ENCODE peak calls at places on chromosomes 11 and 22, in nine cellular contexts. U is HepG2, M is endothelial cell of umbilical vein, E is H1, K is HCT116, F is WTC11, B is A549, W is SK-N-SH, V is K562. Y is an unnamed sample.

GRCh38 chr11:2166091-2166851 is 5.3 kb upstream of the INS start:
- DNase-seq in B (peak; percentile 42), F (peak; percentile 75), E (peak; percentile 90), K (no peak), U (no peak), V (peak; percentile 35), M (no peak), W (no peak), Y (peak; percentile 37)

GRCh38 chr11:70019576-70020011 is 58.5 kb upstream of the ANO1 start:
- DNase-seq in M (no peak), V (no peak), U (no peak), E (no peak), W (no peak), K (no peak), F (no peak), B (no peak), Y (no peak)

GRCh38 chr22:31288496-31289235 is 3.6 kb downstream of the PIK3IP1 start:
- DNase-seq in F (no peak), B (no peak), V (no peak), K (no peak), W (no peak), E (no peak), U (no peak), M (no peak), Y (peak; percentile 45)

GRCh38 chr11:133893381-133893780 is 48.1 kb upstream of the SPATA19 start:
- DNase-seq in U (no peak), M (no peak), V (no peak), F (no peak), K (no peak), B (no peak), W (peak; percentile 1), E (peak; percentile 37), Y (no peak)

GRCh38 chr11:83019888-83020579 is 51.7 kb downstream of the RAB30 start:
- DNase-seq in F (no peak), E (no peak), V (no peak), M (no peak), W (no peak), B (no peak), K (no peak), U (no peak), Y (no peak)

GRCh38 chr11:44427432-44427831 is 117.5 kb upstream of the ALX4 start:
- DNase-seq in U (no peak), V (peak; percentile 69), W (no peak), M (no peak), E (peak; percentile 88), B (peak; percentile 8), K (no peak), F (peak; percentile 83), Y (peak; percentile 52)

GRCh38 chr11:45209904-45210699 is 63.7 kb downstream of the PRDM11 start:
- DNase-seq in M (peak; percentile 76), W (peak; percentile 46), U (no peak), B (no peak), K (no peak), F (peak; percentile 72), E (peak; percentile 70), V (no peak), Y (peak; percentile 45)

GRCh38 chr11:134613646-134614045 is 201.6 kb upstream of the B3GAT1 start:
- DNase-seq in E (peak; percentile 11), W (no peak), F (no peak), M (no peak), B (no peak), K (no peak), U (no peak), V (no peak), Y (no peak)

GRCh38 chr22:36277482-36278291 is 24.8 kb downstream of the APOL1 start:
- DNase-seq in B (peak; percentile 62), W (peak; percentile 84), U (peak; percentile 61), K (peak; percentile 40), E (peak; percentile 77), M (peak; percentile 59), F (peak; percentile 74), V (peak; percentile 73), Y (peak; percentile 74)

GRCh38 chr22:36279219-36279666 is 26.3 kb downstream of the APOL1 start:
- DNase-seq in E (no peak), F (no peak), K (no peak), M (no peak), W (no peak), V (no peak), B (no peak), U (peak; percentile 88), Y (peak; percentile 66)

GRCh38 chr22:36280379-36280778 is 27.4 kb downstream of the APOL1 start:
- DNase-seq in M (no peak), B (no peak), V (no peak), K (no peak), E (no peak), U (no peak), W (no peak), F (no peak), Y (no peak)

GRCh38 chr22:36274547-36274946 is 21.6 kb downstream of the APOL1 start:
- DNase-seq in F (no peak), B (no peak), E (no peak), W (no peak), U (no peak), M (no peak), K (no peak), V (no peak), Y (no peak)
- TF ChIP-seq MAX in F (no peak), B (no peak), E (no peak), W (no peak), U (no peak), M (no peak), K (no peak), V (no peak), Y (no peak)

GRCh38 chr22:27295071-27295470 is 506.5 kb downstream of the MN1 start:
- DNase-seq in E (no peak), W (no peak), F (no peak), K (no peak), M (no peak), U (no peak), B (no peak), V (no peak), Y (no peak)

GRCh38 chr22:27297125-27297524 is 504.4 kb downstream of the MN1 start:
- DNase-seq in K (no peak), B (no peak), M (no peak), V (no peak), E (no peak), W (no peak), F (no peak), U (no peak), Y (no peak)

GRCh38 chr22:27292542-27293298 is 508.8 kb downstream of the MN1 start:
- DNase-seq in U (no peak), E (no peak), F (no peak), M (no peak), K (no peak), B (no peak), W (no peak), V (no peak), Y (no peak)

GRCh38 chr22:27296091-27296675 is 505.4 kb downstream of the MN1 start:
- DNase-seq in E (no peak), F (no peak), W (peak; percentile 55), M (no peak), V (no peak), U (no peak), K (no peak), B (no peak), Y (no peak)

DNA sequence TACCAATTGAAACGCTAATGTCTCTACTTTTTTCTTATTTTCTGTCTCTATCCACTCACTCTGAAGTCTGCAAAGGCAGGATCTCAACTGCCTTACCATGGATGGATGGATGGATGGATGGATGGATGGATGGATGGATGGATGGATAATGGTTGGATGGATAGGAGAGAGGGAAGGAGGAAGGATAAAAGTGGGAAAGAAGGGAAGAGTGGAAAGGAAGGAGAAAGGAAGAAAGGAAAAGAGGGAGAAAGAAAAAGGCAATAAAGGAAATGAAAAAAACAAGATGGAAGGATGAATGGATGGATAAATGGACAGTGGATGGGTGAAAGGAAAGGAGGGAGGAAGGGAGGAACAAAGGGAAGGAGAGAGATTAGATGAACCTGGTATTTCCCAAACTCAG is 506.0 kb downstream of the MN1 start:
- DNase-seq in F (no peak), E (no peak), M (no peak), K (no peak), U (no peak), W (no peak), V (no peak), B (no peak), Y (no peak)
- TF ChIP-seq CTCF in F (no peak), E (no peak), M (no peak), K (no peak), U (no peak), W (no peak), V (no peak), B (no peak), Y (no peak)

GRCh38 chr11:64900774-64901173 is 16.2 kb downstream of the ATG2A start:
- DNase-seq in K (no peak), B (no peak), E (no peak), V (no peak), U (no peak), F (no peak), M (no peak), W (no peak), Y (no peak)

GRCh38 chr11:64898541-64898940 is 18.5 kb downstream of the ATG2A start:
- DNase-seq in F (no peak), B (no peak), K (no peak), W (no peak), U (no peak), M (no peak), E (no peak), V (no peak), Y (no peak)

GRCh38 chr11:64898076-64898445 is 18.9 kb downstream of the ATG2A start:
- DNase-seq in V (no peak), B (no peak), K (no peak), M (no peak), E (no peak), F (no peak), U (no peak), W (no peak), Y (no peak)

GRCh38 chr11:64902102-64902900 is 14.7 kb downstream of the ATG2A start:
- DNase-seq in F (no peak), U (no peak), E (no peak), B (no peak), K (no peak), V (no peak), W (no peak), M (no peak), Y (no peak)

DNA sequence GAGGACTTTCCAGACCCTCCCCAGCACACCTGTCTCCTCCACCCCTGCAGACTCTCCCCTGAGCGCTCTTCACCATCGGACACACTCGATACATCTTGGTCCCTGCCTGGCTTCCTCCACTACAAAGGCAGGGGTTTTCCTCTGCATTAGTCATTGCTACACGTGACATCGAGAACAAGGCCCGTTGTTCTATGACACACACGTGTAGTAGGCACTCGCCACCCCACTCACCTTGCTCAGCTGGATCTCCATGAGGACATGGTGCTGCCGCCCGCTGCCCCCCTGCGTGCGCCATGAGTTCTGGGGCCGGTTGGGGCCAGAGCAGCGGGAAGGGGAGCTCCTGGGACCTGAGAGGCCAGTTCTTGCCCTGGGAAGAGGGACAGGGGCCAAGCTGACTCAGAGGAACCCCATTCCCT is 16.7 kb downstream of the ATG2A start:
- DNase-seq in W (no peak), V (no peak), E (no peak), M (no peak), K (no peak), B (peak; percentile 46), F (no peak), U (no peak), Y (no peak)
- TF ChIP-seq MAX in W (no peak), V (no peak), E (no peak), M (no peak), K (no peak), B (no peak), F (no peak), U (no peak), Y (no peak)

DNA sequence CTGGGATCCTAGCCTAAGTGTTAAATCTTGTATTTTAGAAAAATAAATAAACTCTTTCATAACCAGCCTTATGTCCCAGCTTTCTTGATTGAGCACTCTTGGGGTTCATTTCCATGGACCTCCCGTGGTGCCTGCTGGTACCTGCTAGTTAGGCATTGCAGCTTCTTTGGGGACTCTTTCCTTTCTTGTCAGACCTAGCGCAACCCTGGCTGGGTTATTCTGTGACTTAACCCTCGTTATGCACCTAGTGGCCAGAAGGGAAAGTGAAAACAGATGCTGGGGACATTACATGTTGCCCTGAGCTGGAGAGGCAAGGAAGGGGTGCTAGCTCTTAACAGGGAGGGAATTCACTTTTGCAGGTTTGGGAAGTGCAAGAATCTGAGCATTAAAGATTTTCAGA is 46.8 kb downstream of the APIP start:
- DNase-seq in M (no peak), E (peak; percentile 51), U (peak; percentile 18), F (peak; percentile 18), K (no peak), V (peak; percentile 35), B (peak; percentile 18), W (peak; percentile 11), Y (peak; percentile 9)
- TF ChIP-seq CTCF in M (no peak), E (peak; percentile 73), U (no peak), F (peak; percentile 37), K (peak; percentile 56), V (peak; percentile 45), B (no peak), W (peak; percentile 26), Y (peak; percentile 17)